ENCODE peak calls at places on chromosome 3, in ten cellular contexts. One of them, this sample, is unnamed.

GRCh38 chr3:162586591-162586990 is 1090.0 kb downstream of the OTOL1 start:
- DNase-seq in CD4-positive, alpha-beta T cell: no peak
- DNase-seq in activated naive CD8-positive, alpha-beta T cell treated with anti-CD3 and anti-CD28 coated beads, Interleukin-2, amount 50 U/mL, for 24 hours: no peak
- DNase-seq in mesendoderm: peak
- DNase-seq in neural crest cell: no peak
- DNase-seq in RPMI8226: no peak
- DNase-seq in GF-D8: no peak
- DNase-seq in GM18507: no peak
- DNase-seq in psoas muscle: no peak
- DNase-seq in progenitor cell of endocrine pancreas: no peak
- DNase-seq in this sample: no peak

GRCh38 chr3:16476636-16477035 is 36.9 kb downstream of the RFTN1 start:
- DNase-seq in neural crest cell: no peak
- DNase-seq in psoas muscle: no peak
- DNase-seq in GF-D8: no peak
- DNase-seq in GM18507: no peak
- DNase-seq in activated naive CD8-positive, alpha-beta T cell treated with anti-CD3 and anti-CD28 coated beads, Interleukin-2, amount 50 U/mL, for 24 hours: no peak
- DNase-seq in progenitor cell of endocrine pancreas: no peak
- DNase-seq in CD4-positive, alpha-beta T cell: no peak
- DNase-seq in RPMI8226: no peak
- DNase-seq in mesendoderm: no peak
- DNase-seq in this sample: no peak

GRCh38 chr3:120688121-120688520 is 6.1 kb upstream of the HGD start:
- DNase-seq in GF-D8: no peak
- DNase-seq in activated naive CD8-positive, alpha-beta T cell treated with anti-CD3 and anti-CD28 coated beads, Interleukin-2, amount 50 U/mL, for 24 hours: no peak
- DNase-seq in CD4-positive, alpha-beta T cell: no peak
- DNase-seq in mesendoderm: no peak
- DNase-seq in RPMI8226: no peak
- DNase-seq in GM18507: peak
- DNase-seq in psoas muscle: no peak
- DNase-seq in neural crest cell: no peak
- DNase-seq in progenitor cell of endocrine pancreas: no peak
- DNase-seq in this sample: peak

GRCh38 chr3:133595341-133595740 is 21.9 kb downstream of the CDV3 start:
- DNase-seq in CD4-positive, alpha-beta T cell: no peak
- DNase-seq in neural crest cell: no peak
- DNase-seq in progenitor cell of endocrine pancreas: no peak
- DNase-seq in mesendoderm: no peak
- DNase-seq in RPMI8226: no peak
- DNase-seq in psoas muscle: no peak
- DNase-seq in GF-D8: no peak
- DNase-seq in GM18507: no peak
- DNase-seq in activated naive CD8-positive, alpha-beta T cell treated with anti-CD3 and anti-CD28 coated beads, Interleukin-2, amount 50 U/mL, for 24 hours: peak
- DNase-seq in this sample: no peak

GRCh38 chr3:139285691-139286090 is 58.1 kb upstream of the MRPS22 start:
- DNase-seq in mesendoderm: no peak
- DNase-seq in CD4-positive, alpha-beta T cell: no peak
- DNase-seq in GF-D8: no peak
- DNase-seq in progenitor cell of endocrine pancreas: no peak
- DNase-seq in activated naive CD8-positive, alpha-beta T cell treated with anti-CD3 and anti-CD28 coated beads, Interleukin-2, amount 50 U/mL, for 24 hours: no peak
- DNase-seq in psoas muscle: no peak
- DNase-seq in GM18507: no peak
- DNase-seq in RPMI8226: no peak
- DNase-seq in neural crest cell: no peak
- DNase-seq in this sample: no peak

GRCh38 chr3:40336511-40337135 is 27.1 kb downstream of the EIF1B start:
- DNase-seq in progenitor cell of endocrine pancreas: no peak
- DNase-seq in CD4-positive, alpha-beta T cell: no peak
- DNase-seq in mesendoderm: peak
- DNase-seq in psoas muscle: no peak
- DNase-seq in GM18507: no peak
- DNase-seq in RPMI8226: no peak
- DNase-seq in activated naive CD8-positive, alpha-beta T cell treated with anti-CD3 and anti-CD28 coated beads, Interleukin-2, amount 50 U/mL, for 24 hours: no peak
- DNase-seq in GF-D8: no peak
- DNase-seq in neural crest cell: no peak
- DNase-seq in this sample: no peak

GRCh38 chr3:13687409-13687989 is 138.6 kb downstream of the FBLN2 start:
- DNase-seq in activated naive CD8-positive, alpha-beta T cell treated with anti-CD3 and anti-CD28 coated beads, Interleukin-2, amount 50 U/mL, for 24 hours: no peak
- DNase-seq in GF-D8: no peak
- DNase-seq in neural crest cell: no peak
- DNase-seq in RPMI8226: no peak
- DNase-seq in CD4-positive, alpha-beta T cell: no peak
- DNase-seq in mesendoderm: peak
- DNase-seq in progenitor cell of endocrine pancreas: no peak
- DNase-seq in GM18507: no peak
- DNase-seq in psoas muscle: no peak
- DNase-seq in this sample: no peak

GRCh38 chr3:141280086-141280485 is 48.5 kb downstream of the PXYLP1 start:
- DNase-seq in RPMI8226: no peak
- DNase-seq in activated naive CD8-positive, alpha-beta T cell treated with anti-CD3 and anti-CD28 coated beads, Interleukin-2, amount 50 U/mL, for 24 hours: no peak
- DNase-seq in progenitor cell of endocrine pancreas: no peak
- DNase-seq in CD4-positive, alpha-beta T cell: no peak
- DNase-seq in GM18507: no peak
- DNase-seq in neural crest cell: no peak
- DNase-seq in psoas muscle: no peak
- DNase-seq in GF-D8: no peak
- DNase-seq in mesendoderm: no peak
- DNase-seq in this sample: no peak

GRCh38 chr3:186870421-186871201 is 28.1 kb downstream of the ADIPOQ start:
- DNase-seq in progenitor cell of endocrine pancreas: no peak
- DNase-seq in CD4-positive, alpha-beta T cell: no peak
- DNase-seq in psoas muscle: no peak
- DNase-seq in activated naive CD8-positive, alpha-beta T cell treated with anti-CD3 and anti-CD28 coated beads, Interleukin-2, amount 50 U/mL, for 24 hours: no peak
- DNase-seq in GF-D8: no peak
- DNase-seq in neural crest cell: no peak
- DNase-seq in RPMI8226: no peak
- DNase-seq in GM18507: no peak
- DNase-seq in mesendoderm: no peak
- DNase-seq in this sample: no peak

GRCh38 chr3:11705049-11705448 is 61.3 kb upstream of the VGLL4 start:
- DNase-seq in progenitor cell of endocrine pancreas: no peak
- DNase-seq in activated naive CD8-positive, alpha-beta T cell treated with anti-CD3 and anti-CD28 coated beads, Interleukin-2, amount 50 U/mL, for 24 hours: no peak
- DNase-seq in psoas muscle: no peak
- DNase-seq in CD4-positive, alpha-beta T cell: no peak
- DNase-seq in GM18507: no peak
- DNase-seq in GF-D8: no peak
- DNase-seq in neural crest cell: no peak
- DNase-seq in mesendoderm: no peak
- DNase-seq in RPMI8226: no peak
- DNase-seq in this sample: no peak

GRCh38 chr3:71016141-71016845 is 567.2 kb downstream of the FOXP1 start:
- DNase-seq in neural crest cell: no peak
- DNase-seq in activated naive CD8-positive, alpha-beta T cell treated with anti-CD3 and anti-CD28 coated beads, Interleukin-2, amount 50 U/mL, for 24 hours: no peak
- DNase-seq in psoas muscle: no peak
- DNase-seq in CD4-positive, alpha-beta T cell: no peak
- DNase-seq in RPMI8226: no peak
- DNase-seq in mesendoderm: no peak
- DNase-seq in GM18507: no peak
- DNase-seq in GF-D8: no peak
- DNase-seq in progenitor cell of endocrine pancreas: no peak
- DNase-seq in this sample: no peak

GRCh38 chr3:15053541-15053940 is 11.6 kb downstream of the MRPS25 start:
- DNase-seq in CD4-positive, alpha-beta T cell: no peak
- DNase-seq in mesendoderm: no peak
- DNase-seq in RPMI8226: no peak
- DNase-seq in activated naive CD8-positive, alpha-beta T cell treated with anti-CD3 and anti-CD28 coated beads, Interleukin-2, amount 50 U/mL, for 24 hours: no peak
- DNase-seq in GF-D8: no peak
- DNase-seq in GM18507: no peak
- DNase-seq in psoas muscle: no peak
- DNase-seq in neural crest cell: no peak
- DNase-seq in progenitor cell of endocrine pancreas: no peak
- DNase-seq in this sample: no peak

GRCh38 chr3:134992180-134992579 is 197.1 kb downstream of the EPHB1 start:
- DNase-seq in GF-D8: no peak
- DNase-seq in CD4-positive, alpha-beta T cell: no peak
- DNase-seq in RPMI8226: no peak
- DNase-seq in GM18507: no peak
- DNase-seq in mesendoderm: no peak
- DNase-seq in activated naive CD8-positive, alpha-beta T cell treated with anti-CD3 and anti-CD28 coated beads, Interleukin-2, amount 50 U/mL, for 24 hours: no peak
- DNase-seq in psoas muscle: no peak
- DNase-seq in progenitor cell of endocrine pancreas: no peak
- DNase-seq in neural crest cell: no peak
- DNase-seq in this sample: no peak

GRCh38 chr3:186298876-186299275 is 63.2 kb downstream of the DGKG start:
- DNase-seq in psoas muscle: no peak
- DNase-seq in GF-D8: no peak
- DNase-seq in mesendoderm: no peak
- DNase-seq in activated naive CD8-positive, alpha-beta T cell treated with anti-CD3 and anti-CD28 coated beads, Interleukin-2, amount 50 U/mL, for 24 hours: no peak
- DNase-seq in neural crest cell: no peak
- DNase-seq in GM18507: no peak
- DNase-seq in RPMI8226: no peak
- DNase-seq in CD4-positive, alpha-beta T cell: no peak
- DNase-seq in progenitor cell of endocrine pancreas: no peak
- DNase-seq in this sample: no peak

GRCh38 chr3:179608931-179609720 is 4.5 kb downstream of the NDUFB5 start:
- DNase-seq in neural crest cell: no peak
- DNase-seq in activated naive CD8-positive, alpha-beta T cell treated with anti-CD3 and anti-CD28 coated beads, Interleukin-2, amount 50 U/mL, for 24 hours: no peak
- DNase-seq in CD4-positive, alpha-beta T cell: no peak
- DNase-seq in progenitor cell of endocrine pancreas: no peak
- DNase-seq in GF-D8: peak
- DNase-seq in GM18507: no peak
- DNase-seq in RPMI8226: no peak
- DNase-seq in psoas muscle: no peak
- DNase-seq in mesendoderm: peak
- DNase-seq in this sample: no peak

GRCh38 chr3:127073931-127074820 is 91.3 kb downstream of the PLXNA1 start:
- DNase-seq in CD4-positive, alpha-beta T cell: no peak
- DNase-seq in GF-D8: peak
- DNase-seq in progenitor cell of endocrine pancreas: no peak
- DNase-seq in activated naive CD8-positive, alpha-beta T cell treated with anti-CD3 and anti-CD28 coated beads, Interleukin-2, amount 50 U/mL, for 24 hours: no peak
- DNase-seq in GM18507: no peak
- DNase-seq in RPMI8226: no peak
- DNase-seq in psoas muscle: no peak
- DNase-seq in neural crest cell: no peak
- DNase-seq in mesendoderm: no peak
- DNase-seq in this sample: no peak

GRCh38 chr3:38582941-38583645 is 66.4 kb downstream of the SCN5A start:
- DNase-seq in RPMI8226: no peak
- DNase-seq in GM18507: no peak
- DNase-seq in mesendoderm: no peak
- DNase-seq in neural crest cell: no peak
- DNase-seq in CD4-positive, alpha-beta T cell: no peak
- DNase-seq in progenitor cell of endocrine pancreas: no peak
- DNase-seq in psoas muscle: no peak
- DNase-seq in activated naive CD8-positive, alpha-beta T cell treated with anti-CD3 and anti-CD28 coated beads, Interleukin-2, amount 50 U/mL, for 24 hours: no peak
- DNase-seq in GF-D8: no peak
- DNase-seq in this sample: no peak

GRCh38 chr3:195905970-195906864 is 2.1 kb downstream of the TNK2 start:
- DNase-seq in GF-D8: no peak
- DNase-seq in CD4-positive, alpha-beta T cell: no peak
- DNase-seq in GM18507: no peak
- DNase-seq in activated naive CD8-positive, alpha-beta T cell treated with anti-CD3 and anti-CD28 coated beads, Interleukin-2, amount 50 U/mL, for 24 hours: no peak
- DNase-seq in psoas muscle: peak
- DNase-seq in RPMI8226: peak
- DNase-seq in mesendoderm: no peak
- DNase-seq in neural crest cell: no peak
- DNase-seq in progenitor cell of endocrine pancreas: no peak
- DNase-seq in this sample: no peak

GRCh38 chr3:88195951-88196434 is 46.2 kb downstream of the C3orf38 start:
- DNase-seq in activated naive CD8-positive, alpha-beta T cell treated with anti-CD3 and anti-CD28 coated beads, Interleukin-2, amount 50 U/mL, for 24 hours: peak
- DNase-seq in CD4-positive, alpha-beta T cell: no peak
- DNase-seq in RPMI8226: no peak
- DNase-seq in mesendoderm: peak
- DNase-seq in neural crest cell: no peak
- DNase-seq in psoas muscle: no peak
- DNase-seq in progenitor cell of endocrine pancreas: no peak
- DNase-seq in GF-D8: no peak
- DNase-seq in GM18507: no peak
- DNase-seq in this sample: no peak

GRCh38 chr3:156670652-156671051 is 3.7 kb upstream of the TIPARP start:
- DNase-seq in CD4-positive, alpha-beta T cell: no peak
- DNase-seq in GF-D8: no peak
- DNase-seq in neural crest cell: no peak
- DNase-seq in progenitor cell of endocrine pancreas: no peak
- DNase-seq in psoas muscle: no peak
- DNase-seq in RPMI8226: no peak
- DNase-seq in mesendoderm: no peak
- DNase-seq in activated naive CD8-positive, alpha-beta T cell treated with anti-CD3 and anti-CD28 coated beads, Interleukin-2, amount 50 U/mL, for 24 hours: no peak
- DNase-seq in GM18507: no peak
- DNase-seq in this sample: no peak

GRCh38 chr3:14142567-14143270 is 17.9 kb downstream of the TMEM43 start:
- DNase-seq in progenitor cell of endocrine pancreas: no peak
- DNase-seq in GF-D8: no peak
- DNase-seq in psoas muscle: no peak
- DNase-seq in CD4-positive, alpha-beta T cell: peak
- DNase-seq in activated naive CD8-positive, alpha-beta T cell treated with anti-CD3 and anti-CD28 coated beads, Interleukin-2, amount 50 U/mL, for 24 hours: peak
- DNase-seq in RPMI8226: no peak
- DNase-seq in neural crest cell: no peak
- DNase-seq in GM18507: no peak
- DNase-seq in mesendoderm: no peak
- DNase-seq in this sample: no peak

GRCh38 chr3:173140986-173141385 is at the start of gene SPATA16:
- DNase-seq in CD4-positive, alpha-beta T cell: no peak
- DNase-seq in activated naive CD8-positive, alpha-beta T cell treated with anti-CD3 and anti-CD28 coated beads, Interleukin-2, amount 50 U/mL, for 24 hours: no peak
- DNase-seq in psoas muscle: no peak
- DNase-seq in mesendoderm: no peak
- DNase-seq in neural crest cell: no peak
- DNase-seq in GM18507: no peak
- DNase-seq in RPMI8226: no peak
- DNase-seq in progenitor cell of endocrine pancreas: no peak
- DNase-seq in GF-D8: no peak
- DNase-seq in this sample: no peak

GRCh38 chr3:132231633-132232032 is 85.6 kb upstream of the ACP3 start:
- DNase-seq in CD4-positive, alpha-beta T cell: no peak
- DNase-seq in RPMI8226: no peak
- DNase-seq in psoas muscle: no peak
- DNase-seq in activated naive CD8-positive, alpha-beta T cell treated with anti-CD3 and anti-CD28 coated beads, Interleukin-2, amount 50 U/mL, for 24 hours: no peak
- DNase-seq in progenitor cell of endocrine pancreas: no peak
- DNase-seq in neural crest cell: no peak
- DNase-seq in GM18507: no peak
- DNase-seq in GF-D8: no peak
- DNase-seq in mesendoderm: peak
- DNase-seq in this sample: no peak

GRCh38 chr3:104269771-104270170 is 1096.9 kb upstream of the ALCAM start:
- DNase-seq in psoas muscle: no peak
- DNase-seq in progenitor cell of endocrine pancreas: no peak
- DNase-seq in CD4-positive, alpha-beta T cell: no peak
- DNase-seq in GF-D8: no peak
- DNase-seq in RPMI8226: no peak
- DNase-seq in activated naive CD8-positive, alpha-beta T cell treated with anti-CD3 and anti-CD28 coated beads, Interleukin-2, amount 50 U/mL, for 24 hours: no peak
- DNase-seq in GM18507: no peak
- DNase-seq in neural crest cell: no peak
- DNase-seq in mesendoderm: no peak
- DNase-seq in this sample: no peak

GRCh38 chr3:33911525-33912322 is 113.3 kb downstream of the PDCD6IP start:
- DNase-seq in progenitor cell of endocrine pancreas: no peak
- DNase-seq in RPMI8226: no peak
- DNase-seq in neural crest cell: no peak
- DNase-seq in psoas muscle: no peak
- DNase-seq in mesendoderm: peak
- DNase-seq in activated naive CD8-positive, alpha-beta T cell treated with anti-CD3 and anti-CD28 coated beads, Interleukin-2, amount 50 U/mL, for 24 hours: no peak
- DNase-seq in GM18507: no peak
- DNase-seq in GF-D8: no peak
- DNase-seq in CD4-positive, alpha-beta T cell: no peak
- DNase-seq in this sample: no peak

GRCh38 chr3:181887685-181888084 is 176.0 kb downstream of the SOX2 start:
- DNase-seq in mesendoderm: no peak
- DNase-seq in progenitor cell of endocrine pancreas: no peak
- DNase-seq in GM18507: no peak
- DNase-seq in CD4-positive, alpha-beta T cell: no peak
- DNase-seq in neural crest cell: no peak
- DNase-seq in RPMI8226: no peak
- DNase-seq in GF-D8: no peak
- DNase-seq in psoas muscle: no peak
- DNase-seq in activated naive CD8-positive, alpha-beta T cell treated with anti-CD3 and anti-CD28 coated beads, Interleukin-2, amount 50 U/mL, for 24 hours: no peak
- DNase-seq in this sample: no peak

GRCh38 chr3:17213102-17213501 is 328.3 kb downstream of the PLCL2 start:
- DNase-seq in progenitor cell of endocrine pancreas: no peak
- DNase-seq in CD4-positive, alpha-beta T cell: no peak
- DNase-seq in neural crest cell: no peak
- DNase-seq in RPMI8226: no peak
- DNase-seq in psoas muscle: no peak
- DNase-seq in activated naive CD8-positive, alpha-beta T cell treated with anti-CD3 and anti-CD28 coated beads, Interleukin-2, amount 50 U/mL, for 24 hours: no peak
- DNase-seq in GM18507: no peak
- DNase-seq in mesendoderm: no peak
- DNase-seq in GF-D8: no peak
- DNase-seq in this sample: no peak

GRCh38 chr3:13480340-13481318 is 523 bp downstream of the HDAC11 start:
- DNase-seq in CD4-positive, alpha-beta T cell: peak
- DNase-seq in activated naive CD8-positive, alpha-beta T cell treated with anti-CD3 and anti-CD28 coated beads, Interleukin-2, amount 50 U/mL, for 24 hours: peak
- DNase-seq in mesendoderm: peak
- DNase-seq in neural crest cell: no peak
- DNase-seq in GM18507: no peak
- DNase-seq in progenitor cell of endocrine pancreas: no peak
- DNase-seq in RPMI8226: peak
- DNase-seq in psoas muscle: no peak
- DNase-seq in GF-D8: no peak
- DNase-seq in this sample: no peak